ENCODE peak calls at places on chromosomes 5 and 9, in six cellular contexts. One of them, this sample, is unnamed.

GRCh38 chr9:21465859-21466518 is 16.1 kb downstream of the IFNE start:
- DNase-seq in H7: peak; percentile 22
- DNase-seq in activated T-helper 9 cell treated with anti-CD3 and anti-CD28 coated beads, Interleukin-2, amount 50 U/mL, for 16 hours: no peak
- DNase-seq in stimulated activated CD8-positive, alpha-beta memory T cell treated with anti-CD3 and anti-CD28 coated beads, Interleukin-2, amount 100 ng/mL, for 1 hour: no peak
- DNase-seq in frontal cortex: peak; percentile 7
- DNase-seq in foreskin fibroblast: peak; percentile 39
- DNase-seq in this sample: no peak

GRCh38 chr9:73049280-73049679 is 96.4 kb upstream of the ALDH1A1 start:
- DNase-seq in stimulated activated CD8-positive, alpha-beta memory T cell treated with anti-CD3 and anti-CD28 coated beads, Interleukin-2, amount 100 ng/mL, for 1 hour: no peak
- DNase-seq in H7: no peak
- DNase-seq in frontal cortex: no peak
- DNase-seq in activated T-helper 9 cell treated with anti-CD3 and anti-CD28 coated beads, Interleukin-2, amount 50 U/mL, for 16 hours: no peak
- DNase-seq in foreskin fibroblast: no peak
- DNase-seq in this sample: no peak

GRCh38 chr5:73902327-73903051 is 276.5 kb downstream of the ARHGEF28 start:
- DNase-seq in foreskin fibroblast: peak; percentile 36
- DNase-seq in H7: peak; percentile 57
- DNase-seq in frontal cortex: peak; percentile 36
- DNase-seq in stimulated activated CD8-positive, alpha-beta memory T cell treated with anti-CD3 and anti-CD28 coated beads, Interleukin-2, amount 100 ng/mL, for 1 hour: no peak
- DNase-seq in activated T-helper 9 cell treated with anti-CD3 and anti-CD28 coated beads, Interleukin-2, amount 50 U/mL, for 16 hours: no peak
- DNase-seq in this sample: peak; percentile 6

GRCh38 chr5:132444841-132445639 is 45.5 kb downstream of the IRF1 start:
- DNase-seq in frontal cortex: no peak
- DNase-seq in stimulated activated CD8-positive, alpha-beta memory T cell treated with anti-CD3 and anti-CD28 coated beads, Interleukin-2, amount 100 ng/mL, for 1 hour: no peak
- DNase-seq in activated T-helper 9 cell treated with anti-CD3 and anti-CD28 coated beads, Interleukin-2, amount 50 U/mL, for 16 hours: no peak
- DNase-seq in H7: no peak
- DNase-seq in foreskin fibroblast: no peak
- DNase-seq in this sample: no peak

GRCh38 chr9:36485647-36486453 is 85.8 kb upstream of the RNF38 start:
- DNase-seq in foreskin fibroblast: peak; percentile 14
- DNase-seq in H7: peak; percentile 69
- DNase-seq in frontal cortex: no peak
- DNase-seq in activated T-helper 9 cell treated with anti-CD3 and anti-CD28 coated beads, Interleukin-2, amount 50 U/mL, for 16 hours: no peak
- DNase-seq in stimulated activated CD8-positive, alpha-beta memory T cell treated with anti-CD3 and anti-CD28 coated beads, Interleukin-2, amount 100 ng/mL, for 1 hour: no peak
- DNase-seq in this sample: no peak

GRCh38 chr5:35785601-35786085 is 71.0 kb upstream of the IL7R start:
- DNase-seq in H7: no peak
- DNase-seq in foreskin fibroblast: no peak
- DNase-seq in frontal cortex: no peak
- DNase-seq in stimulated activated CD8-positive, alpha-beta memory T cell treated with anti-CD3 and anti-CD28 coated beads, Interleukin-2, amount 100 ng/mL, for 1 hour: no peak
- DNase-seq in activated T-helper 9 cell treated with anti-CD3 and anti-CD28 coated beads, Interleukin-2, amount 50 U/mL, for 16 hours: no peak
- DNase-seq in this sample: peak; percentile 66

GRCh38 chr9:104775961-104776360 is 12.0 kb downstream of the NIPSNAP3B start:
- DNase-seq in frontal cortex: no peak
- DNase-seq in stimulated activated CD8-positive, alpha-beta memory T cell treated with anti-CD3 and anti-CD28 coated beads, Interleukin-2, amount 100 ng/mL, for 1 hour: no peak
- DNase-seq in activated T-helper 9 cell treated with anti-CD3 and anti-CD28 coated beads, Interleukin-2, amount 50 U/mL, for 16 hours: no peak
- DNase-seq in H7: no peak
- DNase-seq in foreskin fibroblast: no peak
- DNase-seq in this sample: no peak

GRCh38 chr5:67089200-67089725 is 107.3 kb downstream of the CD180 start:
- DNase-seq in H7: no peak
- DNase-seq in stimulated activated CD8-positive, alpha-beta memory T cell treated with anti-CD3 and anti-CD28 coated beads, Interleukin-2, amount 100 ng/mL, for 1 hour: no peak
- DNase-seq in foreskin fibroblast: peak; percentile 62
- DNase-seq in activated T-helper 9 cell treated with anti-CD3 and anti-CD28 coated beads, Interleukin-2, amount 50 U/mL, for 16 hours: no peak
- DNase-seq in frontal cortex: no peak
- DNase-seq in this sample: no peak

GRCh38 chr9:128550770-128551651 is 1.4 kb upstream of the SPTAN1 start:
- DNase-seq in foreskin fibroblast: no peak
- DNase-seq in frontal cortex: no peak
- DNase-seq in H7: peak; percentile 40
- DNase-seq in stimulated activated CD8-positive, alpha-beta memory T cell treated with anti-CD3 and anti-CD28 coated beads, Interleukin-2, amount 100 ng/mL, for 1 hour: no peak
- DNase-seq in activated T-helper 9 cell treated with anti-CD3 and anti-CD28 coated beads, Interleukin-2, amount 50 U/mL, for 16 hours: no peak
- DNase-seq in this sample: no peak

GRCh38 chr5:72295539-72295938 is 24.5 kb downstream of the MRPS27 start:
- DNase-seq in frontal cortex: no peak
- DNase-seq in activated T-helper 9 cell treated with anti-CD3 and anti-CD28 coated beads, Interleukin-2, amount 50 U/mL, for 16 hours: no peak
- DNase-seq in foreskin fibroblast: no peak
- DNase-seq in stimulated activated CD8-positive, alpha-beta memory T cell treated with anti-CD3 and anti-CD28 coated beads, Interleukin-2, amount 100 ng/mL, for 1 hour: no peak
- DNase-seq in H7: no peak
- DNase-seq in this sample: no peak

GRCh38 chr5:132749506-132749905 is 2.3 kb downstream of the CCNI2 start:
- DNase-seq in H7: no peak
- DNase-seq in stimulated activated CD8-positive, alpha-beta memory T cell treated with anti-CD3 and anti-CD28 coated beads, Interleukin-2, amount 100 ng/mL, for 1 hour: no peak
- DNase-seq in foreskin fibroblast: no peak
- DNase-seq in activated T-helper 9 cell treated with anti-CD3 and anti-CD28 coated beads, Interleukin-2, amount 50 U/mL, for 16 hours: no peak
- DNase-seq in frontal cortex: no peak
- DNase-seq in this sample: no peak

GRCh38 chr5:38634961-38635369 is 78.5 kb upstream of the LIFR start:
- DNase-seq in frontal cortex: no peak
- DNase-seq in H7: no peak
- DNase-seq in stimulated activated CD8-positive, alpha-beta memory T cell treated with anti-CD3 and anti-CD28 coated beads, Interleukin-2, amount 100 ng/mL, for 1 hour: no peak
- DNase-seq in foreskin fibroblast: no peak
- DNase-seq in activated T-helper 9 cell treated with anti-CD3 and anti-CD28 coated beads, Interleukin-2, amount 50 U/mL, for 16 hours: no peak
- DNase-seq in this sample: no peak

GRCh38 chr5:134003957-134004625 is 684 bp downstream of the VDAC1 start:
- DNase-seq in activated T-helper 9 cell treated with anti-CD3 and anti-CD28 coated beads, Interleukin-2, amount 50 U/mL, for 16 hours: peak; percentile 38
- DNase-seq in foreskin fibroblast: peak; percentile 59
- DNase-seq in stimulated activated CD8-positive, alpha-beta memory T cell treated with anti-CD3 and anti-CD28 coated beads, Interleukin-2, amount 100 ng/mL, for 1 hour: no peak
- DNase-seq in frontal cortex: peak; percentile 77
- DNase-seq in H7: no peak
- DNase-seq in this sample: peak; percentile 46

GRCh38 chr9:36450110-36450732 is 50.2 kb upstream of the RNF38 start:
- DNase-seq in activated T-helper 9 cell treated with anti-CD3 and anti-CD28 coated beads, Interleukin-2, amount 50 U/mL, for 16 hours: no peak
- DNase-seq in frontal cortex: no peak
- DNase-seq in H7: no peak
- DNase-seq in foreskin fibroblast: peak; percentile 21
- DNase-seq in stimulated activated CD8-positive, alpha-beta memory T cell treated with anti-CD3 and anti-CD28 coated beads, Interleukin-2, amount 100 ng/mL, for 1 hour: no peak
- DNase-seq in this sample: peak; percentile 28